ENCODE peak calls at places on chromosomes 11 and 22, in nine cellular contexts. E is AG04450, H is GM10248, B is suprapubic skin, K is fibroblast of pulmonary artery, T is MCF 10A, M is BE2C, X is adrenal gland, Y is sigmoid colon. U is an unnamed sample.

GRCh38 chr11:123061403-123062157 is at the start of gene HSPA8:
- DNase-seq in E (peak; percentile 37), H (no peak), B (peak; percentile 92), K (peak; percentile 71), T (peak; percentile 75), M (peak; percentile 79), X (peak; percentile 71), Y (peak; percentile 90), U (peak; percentile 77)

GRCh38 chr11:10540546-10540914 is 457 bp downstream of the RNF141 start:
- DNase-seq in E (no peak), H (no peak), B (no peak), K (peak; percentile 31), T (no peak), M (no peak), X (peak; percentile 71), Y (peak; percentile 75), U (no peak)

GRCh38 chr22:18022851-18023250 is 1.5 kb downstream of the MICAL3 start:
- DNase-seq in E (no peak), H (no peak), B (no peak), K (no peak), T (no peak), M (no peak), X (peak; percentile 21), Y (no peak), U (no peak)

GRCh38 chr22:50245214-50246072 is 620 bp upstream of the TUBGCP6 start:
- DNase-seq in E (no peak), H (no peak), B (no peak), K (no peak), T (no peak), M (no peak), X (no peak), Y (no peak), U (no peak)

GRCh38 chr11:111426615-111427014 is 47.5 kb upstream of the POU2AF1 start:
- DNase-seq in E (no peak), H (no peak), B (no peak), K (no peak), T (peak; percentile 81), M (no peak), X (no peak), Y (no peak), U (no peak)

GRCh38 chr11:73372371-73372993 is 3.7 kb upstream of the RELT start:
- DNase-seq in E (no peak), H (no peak), B (no peak), K (no peak), T (peak; percentile 24), M (no peak), X (no peak), Y (no peak), U (peak; percentile 37)

GRCh38 chr11:6602096-6602940 is 1.1 kb downstream of the RRP8 start:
- DNase-seq in E (no peak), H (no peak), B (no peak), K (no peak), T (no peak), M (no peak), X (no peak), Y (peak; percentile 51), U (no peak)

GRCh38 chr11:45092901-45093760 is 53.3 kb upstream of the PRDM11 start:
- DNase-seq in E (no peak), H (no peak), B (no peak), K (peak; percentile 76), T (no peak), M (no peak), X (no peak), Y (no peak), U (no peak)

GRCh38 chr11:132496341-132496740 is 1036.0 kb downstream of the OPCML start:
- DNase-seq in E (no peak), H (no peak), B (no peak), K (no peak), T (no peak), M (no peak), X (peak; percentile 63), Y (no peak), U (no peak)

GRCh38 chr11:68796779-68797178 is 44.9 kb downstream of the CPT1A start:
- DNase-seq in E (no peak), H (no peak), B (no peak), K (no peak), T (no peak), M (no peak), X (no peak), Y (no peak), U (no peak)

GRCh38 chr11:123653997-123654565 is 343 bp downstream of the SCN3B start:
- DNase-seq in E (peak; percentile 1), H (peak; percentile 67), B (peak; percentile 71), K (peak; percentile 46), T (peak; percentile 34), M (no peak), X (peak; percentile 56), Y (peak; percentile 66), U (no peak)

GRCh38 chr11:63944987-63945386 is 6.2 kb downstream of the NAA40 start:
- DNase-seq in E (no peak), H (no peak), B (no peak), K (no peak), T (no peak), M (peak; percentile 58), X (peak; percentile 93), Y (peak; percentile 74), U (no peak)

GRCh38 chr22:49999901-50000586 is 12.5 kb downstream of the IL17REL start:
- DNase-seq in E (no peak), H (no peak), B (no peak), K (no peak), T (no peak), M (no peak), X (no peak), Y (no peak), U (no peak)

GRCh38 chr11:32580967-32581366 is 2.7 kb upstream of the EIF3M start:
- DNase-seq in E (no peak), H (no peak), B (no peak), K (peak; percentile 94), T (peak; percentile 55), M (no peak), X (no peak), Y (no peak), U (no peak)

GRCh38 chr11:113474362-113475159 is 637 bp downstream of the DRD2 start:
- DNase-seq in E (peak; percentile 42), H (peak; percentile 52), B (no peak), K (peak; percentile 87), T (peak; percentile 87), M (peak; percentile 67), X (peak; percentile 67), Y (no peak), U (peak; percentile 31)

GRCh38 chr11:20277014-20277413 is 86.5 kb upstream of the HTATIP2 start:
- DNase-seq in E (no peak), H (no peak), B (no peak), K (no peak), T (no peak), M (no peak), X (no peak), Y (no peak), U (no peak)

GRCh38 chr11:64007629-64008282 is 21.5 kb downstream of the OTUB1 start:
- DNase-seq in E (no peak), H (no peak), B (no peak), K (peak; percentile 30), T (no peak), M (peak; percentile 60), X (peak; percentile 93), Y (peak; percentile 87), U (no peak)

DNA sequence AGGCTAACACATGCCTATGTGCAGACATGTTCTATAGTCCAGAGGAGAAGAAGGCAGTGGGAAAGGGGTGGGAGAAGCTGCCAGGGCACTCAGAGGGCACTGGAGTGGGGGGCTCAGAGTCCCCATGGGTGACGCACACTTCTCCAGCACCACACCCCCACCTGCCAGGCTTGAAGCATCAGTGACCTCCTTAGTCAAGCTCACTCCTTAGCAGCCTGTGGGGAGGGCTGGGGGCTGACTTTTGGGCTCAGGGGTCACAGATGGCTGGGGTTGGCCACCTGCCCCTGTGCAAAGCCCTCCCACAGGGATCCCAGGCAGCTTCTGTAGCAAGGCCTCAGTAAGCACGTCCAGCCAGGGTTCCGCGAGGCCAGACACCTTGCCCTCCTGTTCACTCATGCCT is 18.8 kb downstream of the TRIM29 start:
- DNase-seq in E (no peak), H (no peak), B (no peak), K (no peak), T (no peak), M (no peak), X (no peak), Y (no peak), U (no peak)
- TF ChIP-seq CTCF in E (no peak), H (no peak), B (no peak), K (no peak), T (no peak), M (no peak), X (no peak), Y (no peak), U (no peak)

DNA sequence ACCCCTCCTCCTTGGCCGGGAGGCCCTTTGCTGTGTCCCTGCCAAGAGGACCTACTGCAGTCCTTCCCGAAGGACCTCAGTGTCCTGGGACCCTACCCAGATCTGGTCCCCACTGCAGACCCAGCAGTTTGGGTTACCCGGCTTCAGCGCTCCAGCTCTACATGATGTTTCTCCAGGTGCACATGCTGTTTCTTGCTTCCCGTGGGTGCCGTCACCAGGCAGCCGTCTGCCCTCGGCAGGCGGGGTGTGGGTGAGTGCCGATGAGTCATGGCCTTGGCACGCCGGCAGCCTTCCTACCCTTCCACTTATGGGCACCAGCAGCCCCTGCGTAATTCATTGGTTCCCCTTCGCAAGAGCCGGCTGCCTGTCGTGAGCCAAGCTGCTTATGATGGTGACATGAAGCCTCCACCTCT is 101.8 kb downstream of the BCR start:
- DNase-seq in E (peak; percentile 45), H (no peak), B (peak; percentile 82), K (peak; percentile 70), T (peak; percentile 95), M (no peak), X (peak; percentile 93), Y (peak; percentile 94), U (no peak)
- TF ChIP-seq CTCF in E (no peak), H (peak; percentile 6), B (peak; percentile 7), K (no peak), T (no peak), M (no peak), X (no peak), Y (no peak), U (no peak)

DNA sequence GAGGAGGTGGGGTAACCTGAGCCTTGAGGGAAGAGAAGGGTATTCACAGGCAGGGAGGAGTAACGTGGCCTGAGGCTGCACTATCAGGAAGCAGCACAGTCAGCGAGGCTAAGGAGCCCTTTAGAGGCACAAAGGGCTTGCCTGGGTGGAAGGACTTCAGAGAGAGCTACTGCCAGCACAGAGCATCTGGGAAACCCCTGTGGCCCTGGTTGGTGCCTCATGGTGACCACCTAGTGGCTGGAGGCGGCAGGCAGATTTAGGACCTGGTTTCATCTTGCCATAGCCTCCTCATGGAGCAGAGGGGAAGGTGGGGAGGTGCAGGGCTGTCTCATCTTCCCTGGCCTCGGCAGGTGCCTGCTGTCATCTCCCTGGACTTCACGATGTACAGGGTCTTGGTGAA is 64.5 kb downstream of the MPPED1 start:
- DNase-seq in E (no peak), H (no peak), B (no peak), K (no peak), T (no peak), M (no peak), X (no peak), Y (no peak), U (peak; percentile 10)
- TF ChIP-seq CTCF in E (no peak), H (no peak), B (no peak), K (no peak), T (no peak), M (peak; percentile 34), X (no peak), Y (no peak), U (no peak)

DNA sequence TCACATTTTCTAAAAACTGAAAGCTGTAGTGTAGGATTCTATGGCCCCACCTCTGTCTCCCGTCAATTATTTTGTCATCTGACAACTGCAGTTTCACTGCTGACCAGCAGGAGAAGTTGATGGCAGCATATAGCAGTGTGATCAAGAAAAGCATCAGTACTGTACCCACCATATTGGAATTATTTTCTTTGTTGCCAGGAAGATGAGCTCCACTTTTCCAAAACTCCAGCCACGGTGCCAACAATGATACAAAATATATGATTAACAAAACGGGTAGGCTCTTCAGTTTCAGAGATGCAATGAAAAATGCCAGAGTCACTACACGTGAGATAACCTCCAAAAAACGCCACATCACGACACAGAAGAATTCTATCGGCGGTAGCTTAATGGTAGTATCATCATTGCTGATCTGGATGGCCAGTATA is 41.3 kb downstream of the XKR3 start:
- DNase-seq in E (no peak), H (no peak), B (no peak), K (no peak), T (peak; percentile 54), M (no peak), X (no peak), Y (no peak), U (peak; percentile 2)
- TF ChIP-seq CTCF in E (peak; percentile 23), H (peak; percentile 3), B (no peak), K (no peak), T (peak; percentile 36), M (peak; percentile 41), X (no peak), Y (no peak), U (peak; percentile 21)

U was measured in GM12865.